ENCODE peak calls at places on chromosomes 12 and 14, in five cellular contexts. One of them, this sample, is unnamed.

GRCh38 chr12:113130457-113131135 is 5.0 kb downstream of the RASAL1 start:
- DNase-seq in activated naive CD4-positive, alpha-beta T cell: no peak
- DNase-seq in frontal cortex: peak
- DNase-seq in natural killer cell: no peak
- DNase-seq in endothelial cell: no peak
- DNase-seq in this sample: no peak

GRCh38 chr12:19131020-19131431 is 1.5 kb downstream of the PLEKHA5 start:
- DNase-seq in activated naive CD4-positive, alpha-beta T cell: no peak
- DNase-seq in natural killer cell: no peak
- DNase-seq in endothelial cell: peak
- DNase-seq in frontal cortex: no peak
- DNase-seq in this sample: no peak

GRCh38 chr12:52280319-52280795 is 5.9 kb downstream of the KRT86 start:
- DNase-seq in endothelial cell: no peak
- DNase-seq in activated naive CD4-positive, alpha-beta T cell: no peak
- DNase-seq in frontal cortex: no peak
- DNase-seq in natural killer cell: no peak
- DNase-seq in this sample: no peak

GRCh38 chr14:44798386-44799242 is 163.1 kb downstream of the KLHL28 start:
- DNase-seq in natural killer cell: no peak
- DNase-seq in frontal cortex: no peak
- DNase-seq in activated naive CD4-positive, alpha-beta T cell: no peak
- DNase-seq in endothelial cell: no peak
- DNase-seq in this sample: no peak

GRCh38 chr14:22303589-22304195 is 285.3 kb downstream of the DAD1 start:
- DNase-seq in activated naive CD4-positive, alpha-beta T cell: no peak
- DNase-seq in frontal cortex: no peak
- DNase-seq in endothelial cell: no peak
- DNase-seq in natural killer cell: no peak
- DNase-seq in this sample: no peak

GRCh38 chr12:45730842-45731336 is 1.4 kb downstream of the ARID2 start:
- DNase-seq in endothelial cell: peak
- DNase-seq in frontal cortex: no peak
- DNase-seq in natural killer cell: no peak
- DNase-seq in activated naive CD4-positive, alpha-beta T cell: no peak
- DNase-seq in this sample: no peak

GRCh38 chr12:92295523-92295922 is 149.9 kb upstream of the BTG1 start:
- DNase-seq in natural killer cell: no peak
- DNase-seq in frontal cortex: no peak
- DNase-seq in activated naive CD4-positive, alpha-beta T cell: no peak
- DNase-seq in endothelial cell: no peak
- DNase-seq in this sample: no peak

GRCh38 chr14:36791402-36791801 is 129.7 kb downstream of the PAX9 start:
- DNase-seq in endothelial cell: no peak
- DNase-seq in activated naive CD4-positive, alpha-beta T cell: no peak
- DNase-seq in frontal cortex: no peak
- DNase-seq in natural killer cell: no peak
- DNase-seq in this sample: no peak

GRCh38 chr12:38411947-38412346 is 95.4 kb downstream of the ALG10B start:
- DNase-seq in frontal cortex: no peak
- DNase-seq in natural killer cell: no peak
- DNase-seq in endothelial cell: no peak
- DNase-seq in activated naive CD4-positive, alpha-beta T cell: no peak
- DNase-seq in this sample: no peak

GRCh38 chr14:55348766-55349453 is 62.7 kb downstream of the ATG14 start:
- DNase-seq in activated naive CD4-positive, alpha-beta T cell: no peak
- DNase-seq in frontal cortex: no peak
- DNase-seq in natural killer cell: no peak
- DNase-seq in endothelial cell: no peak
- DNase-seq in this sample: no peak

GRCh38 chr12:20486233-20486632 is 117.9 kb downstream of the PDE3A start:
- DNase-seq in natural killer cell: no peak
- DNase-seq in activated naive CD4-positive, alpha-beta T cell: no peak
- DNase-seq in frontal cortex: no peak
- DNase-seq in endothelial cell: no peak
- DNase-seq in this sample: no peak

GRCh38 chr12:66550626-66551025 is 128.2 kb downstream of the GRIP1 start:
- DNase-seq in natural killer cell: no peak
- DNase-seq in activated naive CD4-positive, alpha-beta T cell: no peak
- DNase-seq in frontal cortex: no peak
- DNase-seq in endothelial cell: no peak
- DNase-seq in this sample: no peak

GRCh38 chr12:19575307-19576243 is 136.3 kb downstream of the AEBP2 start:
- DNase-seq in activated naive CD4-positive, alpha-beta T cell: no peak
- DNase-seq in frontal cortex: peak
- DNase-seq in natural killer cell: no peak
- DNase-seq in endothelial cell: peak
- DNase-seq in this sample: no peak

GRCh38 chr14:35509846-35510245 is 24.1 kb upstream of the INSM2 start:
- DNase-seq in activated naive CD4-positive, alpha-beta T cell: no peak
- DNase-seq in natural killer cell: no peak
- DNase-seq in endothelial cell: no peak
- DNase-seq in frontal cortex: no peak
- DNase-seq in this sample: no peak

GRCh38 chr14:20490563-20490962 is 14.8 kb upstream of the RNASE10 start:
- DNase-seq in natural killer cell: no peak
- DNase-seq in activated naive CD4-positive, alpha-beta T cell: no peak
- DNase-seq in frontal cortex: no peak
- DNase-seq in endothelial cell: no peak
- DNase-seq in this sample: no peak

GRCh38 chr14:35883677-35884293 is 57.6 kb downstream of the BRMS1L start:
- DNase-seq in natural killer cell: no peak
- DNase-seq in frontal cortex: peak
- DNase-seq in endothelial cell: peak
- DNase-seq in activated naive CD4-positive, alpha-beta T cell: no peak
- DNase-seq in this sample: no peak

GRCh38 chr12:2501464-2502181 is 293.1 kb upstream of the FKBP4 start:
- DNase-seq in endothelial cell: peak
- DNase-seq in natural killer cell: no peak
- DNase-seq in frontal cortex: no peak
- DNase-seq in activated naive CD4-positive, alpha-beta T cell: no peak
- DNase-seq in this sample: no peak

GRCh38 chr12:123522164-123522563 is 11.4 kb downstream of the RILPL1 start:
- DNase-seq in activated naive CD4-positive, alpha-beta T cell: no peak
- DNase-seq in natural killer cell: no peak
- DNase-seq in frontal cortex: no peak
- DNase-seq in endothelial cell: no peak
- DNase-seq in this sample: no peak

GRCh38 chr14:52949711-52950409 is 990 bp downstream of the FERMT2 start:
- DNase-seq in activated naive CD4-positive, alpha-beta T cell: no peak
- DNase-seq in natural killer cell: no peak
- DNase-seq in endothelial cell: no peak
- DNase-seq in frontal cortex: peak
- DNase-seq in this sample: no peak

GRCh38 chr12:131188131-131189050 is 234.7 kb downstream of the ADGRD1 start:
- DNase-seq in endothelial cell: no peak
- DNase-seq in frontal cortex: no peak
- DNase-seq in activated naive CD4-positive, alpha-beta T cell: no peak
- DNase-seq in natural killer cell: no peak
- DNase-seq in this sample: no peak

GRCh38 chr12:117334855-117335587 is 26.4 kb downstream of the NOS1 start:
- DNase-seq in activated naive CD4-positive, alpha-beta T cell: no peak
- DNase-seq in frontal cortex: no peak
- DNase-seq in natural killer cell: no peak
- DNase-seq in endothelial cell: no peak
- DNase-seq in this sample: no peak

GRCh38 chr14:69152181-69152943 is 557 bp downstream of the DCAF5 start:
- DNase-seq in endothelial cell: peak
- DNase-seq in frontal cortex: peak
- DNase-seq in natural killer cell: no peak
- DNase-seq in activated naive CD4-positive, alpha-beta T cell: peak
- DNase-seq in this sample: no peak

GRCh38 chr14:78316058-78316457 is 145.9 kb downstream of the NRXN3 start:
- DNase-seq in activated naive CD4-positive, alpha-beta T cell: no peak
- DNase-seq in natural killer cell: no peak
- DNase-seq in endothelial cell: no peak
- DNase-seq in frontal cortex: no peak
- DNase-seq in this sample: no peak

GRCh38 chr12:85309180-85309579 is 29.2 kb downstream of the ALX1 start:
- DNase-seq in natural killer cell: no peak
- DNase-seq in frontal cortex: no peak
- DNase-seq in endothelial cell: no peak
- DNase-seq in activated naive CD4-positive, alpha-beta T cell: no peak
- DNase-seq in this sample: no peak

GRCh38 chr12:52627395-52628110 is 9.2 kb upstream of the KRT73 start:
- DNase-seq in activated naive CD4-positive, alpha-beta T cell: no peak
- DNase-seq in frontal cortex: no peak
- DNase-seq in endothelial cell: no peak
- DNase-seq in natural killer cell: no peak
- DNase-seq in this sample: no peak

GRCh38 chr12:62032838-62033237 is 227.4 kb upstream of the USP15 start:
- DNase-seq in endothelial cell: no peak
- DNase-seq in natural killer cell: no peak
- DNase-seq in activated naive CD4-positive, alpha-beta T cell: no peak
- DNase-seq in frontal cortex: no peak
- DNase-seq in this sample: no peak

GRCh38 chr14:42140831-42141279 is 534.2 kb downstream of the LRFN5 start:
- DNase-seq in frontal cortex: no peak
- DNase-seq in activated naive CD4-positive, alpha-beta T cell: no peak
- DNase-seq in endothelial cell: no peak
- DNase-seq in natural killer cell: no peak
- DNase-seq in this sample: no peak

GRCh38 chr12:117367006-117367638 is 5.7 kb upstream of the NOS1 start:
- DNase-seq in endothelial cell: peak
- DNase-seq in natural killer cell: peak
- DNase-seq in frontal cortex: peak
- DNase-seq in activated naive CD4-positive, alpha-beta T cell: no peak
- DNase-seq in this sample: no peak

GRCh38 chr12:3607039-3607719 is 116.2 kb downstream of the PRMT8 start:
- DNase-seq in activated naive CD4-positive, alpha-beta T cell: no peak
- DNase-seq in frontal cortex: no peak
- DNase-seq in endothelial cell: no peak
- DNase-seq in natural killer cell: no peak
- DNase-seq in this sample: no peak

GRCh38 chr14:92607702-92608429 is 94.3 kb downstream of the RIN3 start:
- DNase-seq in endothelial cell: no peak
- DNase-seq in frontal cortex: no peak
- DNase-seq in activated naive CD4-positive, alpha-beta T cell: no peak
- DNase-seq in natural killer cell: no peak
- DNase-seq in this sample: no peak

GRCh38 chr12:111311011-111311410 is 57.9 kb downstream of the PHETA1 start:
- DNase-seq in natural killer cell: no peak
- DNase-seq in activated naive CD4-positive, alpha-beta T cell: no peak
- DNase-seq in endothelial cell: no peak
- DNase-seq in frontal cortex: no peak
- DNase-seq in this sample: no peak

GRCh38 chr14:85296466-85297210 is 233.3 kb upstream of the FLRT2 start:
- DNase-seq in activated naive CD4-positive, alpha-beta T cell: no peak
- DNase-seq in natural killer cell: no peak
- DNase-seq in frontal cortex: no peak
- DNase-seq in endothelial cell: no peak
- DNase-seq in this sample: no peak

This sample was measured in esophagus squamous epithelium.